ENCODE peak calls at places on chromosomes 13 and 19, in eight cellular contexts. W, H, J, E, U, Y, L and T are unnamed samples.

GRCh38 chr13:43298799-43299198 is 275.4 kb downstream of the DNAJC15 start:
- DNase-seq in W (no peak), H (no peak), J (no peak), E (peak; percentile 58), U (no peak), Y (no peak), L (peak; percentile 25), T (no peak)

GRCh38 chr13:90531744-90532143 is 815.7 kb upstream of the MIR17HG start:
- DNase-seq in W (no peak), H (no peak), J (no peak), E (no peak), U (no peak), Y (no peak), L (no peak), T (no peak)

GRCh38 chr19:40341601-40342482 is 6.4 kb downstream of the C19orf47 start:
- DNase-seq in W (no peak), H (peak; percentile 75), J (no peak), E (peak; percentile 37), U (peak; percentile 77), Y (no peak), L (no peak), T (peak; percentile 52)

GRCh38 chr19:46384396-46384795 is 29.0 kb downstream of the CCDC8 start:
- DNase-seq in W (no peak), H (peak; percentile 30), J (no peak), E (no peak), U (no peak), Y (no peak), L (no peak), T (no peak)

GRCh38 chr19:49004964-49005614 is 11.4 kb downstream of the RUVBL2 start:
- DNase-seq in W (no peak), H (no peak), J (no peak), E (no peak), U (no peak), Y (no peak), L (no peak), T (no peak)

GRCh38 chr19:6654347-6655310 is 15.3 kb downstream of the TNFSF14 start:
- DNase-seq in W (no peak), H (no peak), J (no peak), E (no peak), U (no peak), Y (no peak), L (no peak), T (no peak)

GRCh38 chr13:73767191-73767741 is 366.9 kb downstream of the KLF12 start:
- DNase-seq in W (no peak), H (no peak), J (no peak), E (no peak), U (no peak), Y (no peak), L (peak; percentile 85), T (no peak)

GRCh38 chr19:38287604-38288003 is 16.4 kb upstream of the C19orf33 start:
- DNase-seq in W (no peak), H (no peak), J (no peak), E (no peak), U (no peak), Y (no peak), L (no peak), T (no peak)

GRCh38 chr19:2488405-2488941 is 12.5 kb downstream of the GADD45B start:
- DNase-seq in W (no peak), H (no peak), J (no peak), E (no peak), U (no peak), Y (no peak), L (no peak), T (no peak)

GRCh38 chr19:15666883-15667282 is 6.0 kb upstream of the CYP4F12 start:
- DNase-seq in W (peak; percentile 16), H (no peak), J (no peak), E (no peak), U (no peak), Y (no peak), L (no peak), T (no peak)

GRCh38 chr13:29587645-29588044 is 7.8 kb downstream of the SLC7A1 start:
- DNase-seq in W (no peak), H (no peak), J (no peak), E (peak; percentile 65), U (no peak), Y (no peak), L (no peak), T (no peak)

GRCh38 chr13:19634129-19634740 is 776 bp downstream of the MPHOSPH8 start:
- DNase-seq in W (no peak), H (no peak), J (peak; percentile 10), E (peak; percentile 58), U (no peak), Y (no peak), L (peak; percentile 12), T (peak; percentile 63)

GRCh38 chr13:101451641-101452040 is 834 bp upstream of the ITGBL1 start:
- DNase-seq in W (no peak), H (no peak), J (no peak), E (no peak), U (no peak), Y (no peak), L (no peak), T (no peak)

GRCh38 chr19:18662972-18663732 is 20.3 kb upstream of the CRTC1 start:
- DNase-seq in W (no peak), H (no peak), J (no peak), E (no peak), U (no peak), Y (no peak), L (no peak), T (peak; percentile 39)

GRCh38 chr13:101058841-101059240 is 357.5 kb downstream of the NALCN start:
- DNase-seq in W (no peak), H (no peak), J (no peak), E (no peak), U (no peak), Y (no peak), L (no peak), T (no peak)

GRCh38 chr19:47156861-47157454 is 26.3 kb downstream of the SAE1 start:
- DNase-seq in W (no peak), H (no peak), J (no peak), E (no peak), U (no peak), Y (no peak), L (no peak), T (no peak)

GRCh38 chr19:44512326-44513298 is 12.3 kb upstream of the ZNF180 start:
- DNase-seq in W (peak; percentile 9), H (no peak), J (no peak), E (peak; percentile 60), U (no peak), Y (no peak), L (no peak), T (peak; percentile 74)

GRCh38 chr19:18770663-18771327 is 20.3 kb downstream of the COMP start:
- DNase-seq in W (no peak), H (no peak), J (no peak), E (peak; percentile 11), U (no peak), Y (no peak), L (no peak), T (no peak)

GRCh38 chr13:32178763-32179162 is 136.4 kb downstream of the ZAR1L start:
- DNase-seq in W (no peak), H (no peak), J (no peak), E (no peak), U (no peak), Y (no peak), L (no peak), T (no peak)

GRCh38 chr19:41225238-41226052 is 6.4 kb downstream of the AXL start:
- DNase-seq in W (peak; percentile 69), H (no peak), J (peak; percentile 95), E (peak; percentile 99), U (peak; percentile 93), Y (peak; percentile 7), L (no peak), T (peak; percentile 83)

GRCh38 chr19:16076154-16076957 is at the start of gene TPM4:
- DNase-seq in W (peak; percentile 80), H (peak; percentile 95), J (peak; percentile 77), E (peak; percentile 87), U (peak; percentile 96), Y (peak; percentile 43), L (peak; percentile 22), T (peak; percentile 97)

GRCh38 chr19:14901675-14902260 is 15.8 kb upstream of the OR7A17 start:
- DNase-seq in W (no peak), H (no peak), J (no peak), E (peak; percentile 2), U (no peak), Y (no peak), L (no peak), T (no peak)

GRCh38 chr13:22061806-22062391 is 391.0 kb downstream of the FGF9 start:
- DNase-seq in W (no peak), H (no peak), J (no peak), E (no peak), U (no peak), Y (no peak), L (no peak), T (no peak)

GRCh38 chr13:79349011-79349410 is 57.0 kb downstream of the RBM26 start:
- DNase-seq in W (no peak), H (no peak), J (no peak), E (no peak), U (no peak), Y (no peak), L (no peak), T (no peak)

GRCh38 chr13:21123956-21124355 is 52.4 kb downstream of the SKA3 start:
- DNase-seq in W (no peak), H (no peak), J (no peak), E (no peak), U (no peak), Y (no peak), L (no peak), T (peak; percentile 78)

GRCh38 chr19:40576181-40576584 is 490 bp upstream of the SHKBP1 start:
- DNase-seq in W (no peak), H (no peak), J (no peak), E (no peak), U (no peak), Y (no peak), L (peak; percentile 76), T (peak; percentile 53)

GRCh38 chr13:91609353-91609752 is 210.9 kb downstream of the GPC5 start:
- DNase-seq in W (no peak), H (no peak), J (no peak), E (peak; percentile 12), U (no peak), Y (no peak), L (no peak), T (no peak)

GRCh38 chr19:3606690-3607289 is at the start of gene TBXA2R:
- DNase-seq in W (no peak), H (peak; percentile 83), J (peak; percentile 24), E (peak; percentile 41), U (peak; percentile 76), Y (peak; percentile 23), L (peak; percentile 53), T (peak; percentile 55)

GRCh38 chr19:53961523-53962345 is 1.0 kb upstream of the CACNG8 start:
- DNase-seq in W (no peak), H (no peak), J (no peak), E (no peak), U (no peak), Y (no peak), L (no peak), T (no peak)

GRCh38 chr19:10864538-10864899 is 6.8 kb upstream of the CARM1 start:
- DNase-seq in W (peak; percentile 87), H (peak; percentile 91), J (peak; percentile 59), E (peak; percentile 36), U (peak; percentile 80), Y (peak; percentile 66), L (peak; percentile 77), T (peak; percentile 88)